ENCODE peak calls at places on chromosomes 7 and 10, in seven cellular contexts. A is HS-5, S is NCI-H69, B is HT1080, J is right cardiac atrium, F is transverse colon, L is fibroblast of the conjunctiva. P is an unnamed sample.

GRCh38 chr7:121475806-121476205 is 79.7 kb upstream of the FAM3C start:
- DNase-seq in A (no peak), S (no peak), B (no peak), J (peak), F (peak), L (no peak), P (no peak)

GRCh38 chr10:72310241-72310633 is 36.5 kb downstream of the DDIT4 start:
- DNase-seq in A (no peak), S (no peak), B (peak), J (peak), F (no peak), L (no peak), P (no peak)

GRCh38 chr7:66657798-66658197 is 29.1 kb downstream of the KCTD7 start:
- DNase-seq in A (no peak), S (no peak), B (no peak), J (no peak), F (no peak), L (no peak), P (no peak)

GRCh38 chr10:46286991-46287693 is at the start of gene ANTXRL:
- DNase-seq in A (no peak), S (no peak), B (no peak), J (no peak), F (peak), L (no peak), P (no peak)

GRCh38 chr10:119693262-119693957 is 32.4 kb upstream of the INPP5F start:
- DNase-seq in A (no peak), S (no peak), B (peak), J (no peak), F (no peak), L (no peak), P (no peak)

GRCh38 chr10:133237241-133238065 is at the start of gene VENTX:
- DNase-seq in A (no peak), S (peak), B (no peak), J (peak), F (no peak), L (no peak), P (no peak)

GRCh38 chr10:16816830-16817124 is 447 bp downstream of the RSU1 start:
- DNase-seq in A (no peak), S (no peak), B (no peak), J (no peak), F (no peak), L (no peak), P (no peak)

GRCh38 chr7:88668591-88668990 is 90.9 kb upstream of the ZNF804B start:
- DNase-seq in A (no peak), S (peak), B (no peak), J (no peak), F (no peak), L (no peak), P (no peak)

P was measured in epithelial cell of prostate.